ENCODE peak calls at places on chromosomes 7 and 10, in six cellular contexts. One of them, this sample, is unnamed.

GRCh38 chr7:69674701-69675182 is 76.5 kb downstream of the AUTS2 start:
- DNase-seq in PC-3: no peak
- DNase-seq in tibial artery: no peak
- DNase-seq in Panc1: no peak
- DNase-seq in IMR-90: no peak
- DNase-seq in A673: no peak
- DNase-seq in this sample: no peak

GRCh38 chr7:22980422-22980821 is 33.5 kb downstream of the HYCC1 start:
- DNase-seq in PC-3: peak
- DNase-seq in tibial artery: no peak
- DNase-seq in Panc1: no peak
- DNase-seq in IMR-90: peak
- DNase-seq in A673: no peak
- DNase-seq in this sample: peak

GRCh38 chr7:123871998-123872867 is 27.3 kb downstream of the HYAL4 start:
- DNase-seq in PC-3: peak
- DNase-seq in tibial artery: no peak
- DNase-seq in Panc1: peak
- DNase-seq in IMR-90: peak
- DNase-seq in A673: peak
- DNase-seq in this sample: peak

GRCh38 chr7:36473454-36474282 is 84.0 kb downstream of the ANLN start:
- DNase-seq in PC-3: peak
- DNase-seq in tibial artery: no peak
- DNase-seq in Panc1: no peak
- DNase-seq in IMR-90: no peak
- DNase-seq in A673: peak
- DNase-seq in this sample: no peak

GRCh38 chr7:5497158-5498103 is 73.8 kb upstream of the TNRC18 start:
- DNase-seq in PC-3: no peak
- DNase-seq in tibial artery: no peak
- DNase-seq in Panc1: no peak
- DNase-seq in IMR-90: no peak
- DNase-seq in A673: no peak
- DNase-seq in this sample: no peak

GRCh38 chr10:1358147-1358546 is 302.0 kb downstream of the WDR37 start:
- DNase-seq in PC-3: no peak
- DNase-seq in tibial artery: no peak
- DNase-seq in Panc1: no peak
- DNase-seq in IMR-90: no peak
- DNase-seq in A673: no peak
- DNase-seq in this sample: no peak

GRCh38 chr7:155646669-155647068 is 2.2 kb downstream of the RBM33 start:
- DNase-seq in PC-3: no peak
- DNase-seq in tibial artery: no peak
- DNase-seq in Panc1: no peak
- DNase-seq in IMR-90: no peak
- DNase-seq in A673: no peak
- DNase-seq in this sample: no peak

GRCh38 chr10:122699796-122700466 is at the start of gene C10orf120:
- DNase-seq in PC-3: no peak
- DNase-seq in tibial artery: no peak
- DNase-seq in Panc1: no peak
- DNase-seq in IMR-90: no peak
- DNase-seq in A673: no peak
- DNase-seq in this sample: no peak

GRCh38 chr10:70753841-70754621 is 31.1 kb downstream of the TBATA start:
- DNase-seq in PC-3: no peak
- DNase-seq in tibial artery: no peak
- DNase-seq in Panc1: no peak
- DNase-seq in IMR-90: peak
- DNase-seq in A673: no peak
- DNase-seq in this sample: no peak

GRCh38 chr10:118062798-118063238 is 16.1 kb upstream of the RAB11FIP2 start:
- DNase-seq in PC-3: no peak
- DNase-seq in tibial artery: no peak
- DNase-seq in Panc1: no peak
- DNase-seq in IMR-90: no peak
- DNase-seq in A673: no peak
- DNase-seq in this sample: no peak

GRCh38 chr7:82057476-82057875 is 287.6 kb upstream of the HGF start:
- DNase-seq in PC-3: no peak
- DNase-seq in tibial artery: no peak
- DNase-seq in Panc1: no peak
- DNase-seq in IMR-90: no peak
- DNase-seq in A673: no peak
- DNase-seq in this sample: no peak

GRCh38 chr7:143003393-143004051 is 23.4 kb downstream of the OR9A2 start:
- DNase-seq in PC-3: peak
- DNase-seq in tibial artery: no peak
- DNase-seq in Panc1: peak
- DNase-seq in IMR-90: peak
- DNase-seq in A673: peak
- DNase-seq in this sample: no peak

GRCh38 chr7:131555565-131556054 is 818 bp downstream of the PODXL start:
- DNase-seq in PC-3: no peak
- DNase-seq in tibial artery: no peak
- DNase-seq in Panc1: no peak
- DNase-seq in IMR-90: no peak
- DNase-seq in A673: no peak
- DNase-seq in this sample: no peak

GRCh38 chr10:91312031-91312733 is 91.7 kb downstream of the PCGF5 start:
- DNase-seq in PC-3: no peak
- DNase-seq in tibial artery: no peak
- DNase-seq in Panc1: no peak
- DNase-seq in IMR-90: peak
- DNase-seq in A673: no peak
- DNase-seq in this sample: peak

GRCh38 chr10:75243426-75243825 is 7.7 kb upstream of the COMTD1 start:
- DNase-seq in PC-3: no peak
- DNase-seq in tibial artery: no peak
- DNase-seq in Panc1: no peak
- DNase-seq in IMR-90: no peak
- DNase-seq in A673: no peak
- DNase-seq in this sample: no peak

GRCh38 chr10:127196227-127196954 is at the start of gene INSYN2A:
- DNase-seq in PC-3: peak
- DNase-seq in tibial artery: no peak
- DNase-seq in Panc1: no peak
- DNase-seq in IMR-90: peak
- DNase-seq in A673: peak
- DNase-seq in this sample: no peak

GRCh38 chr10:52778511-52779392 is 6.2 kb upstream of the MBL2 start:
- DNase-seq in PC-3: peak
- DNase-seq in tibial artery: no peak
- DNase-seq in Panc1: no peak
- DNase-seq in IMR-90: peak
- DNase-seq in A673: peak
- DNase-seq in this sample: peak

GRCh38 chr10:110311357-110311949 is 6.7 kb upstream of the SMNDC1 start:
- DNase-seq in PC-3: peak
- DNase-seq in tibial artery: no peak
- DNase-seq in Panc1: peak
- DNase-seq in IMR-90: peak
- DNase-seq in A673: peak
- DNase-seq in this sample: peak

GRCh38 chr10:59036311-59037017 is 140.0 kb upstream of the PHYHIPL start:
- DNase-seq in PC-3: no peak
- DNase-seq in tibial artery: no peak
- DNase-seq in Panc1: no peak
- DNase-seq in IMR-90: no peak
- DNase-seq in A673: no peak
- DNase-seq in this sample: no peak

GRCh38 chr10:103069453-103070331 is 123.4 kb downstream of the NT5C2 start:
- DNase-seq in PC-3: peak
- DNase-seq in tibial artery: no peak
- DNase-seq in Panc1: no peak
- DNase-seq in IMR-90: peak
- DNase-seq in A673: peak
- DNase-seq in this sample: no peak

GRCh38 chr10:126252884-126253612 is 135.2 kb downstream of the ADAM12 start:
- DNase-seq in PC-3: peak
- DNase-seq in tibial artery: no peak
- DNase-seq in Panc1: peak
- DNase-seq in IMR-90: peak
- DNase-seq in A673: peak
- DNase-seq in this sample: peak

GRCh38 chr7:30135271-30135550 is 425 bp downstream of the MTURN start:
- DNase-seq in PC-3: no peak
- DNase-seq in tibial artery: no peak
- DNase-seq in Panc1: no peak
- DNase-seq in IMR-90: no peak
- DNase-seq in A673: no peak
- DNase-seq in this sample: no peak

GRCh38 chr7:18900801-18901200 is 216.6 kb downstream of the TWIST1 start:
- DNase-seq in PC-3: no peak
- DNase-seq in tibial artery: no peak
- DNase-seq in Panc1: no peak
- DNase-seq in IMR-90: no peak
- DNase-seq in A673: no peak
- DNase-seq in this sample: no peak

GRCh38 chr7:112160130-112160770 is 45.9 kb downstream of the DOCK4 start:
- DNase-seq in PC-3: peak
- DNase-seq in tibial artery: no peak
- DNase-seq in Panc1: peak
- DNase-seq in IMR-90: peak
- DNase-seq in A673: peak
- DNase-seq in this sample: no peak

GRCh38 chr10:4677296-4678021 is 148.5 kb upstream of the AKR1E2 start:
- DNase-seq in PC-3: peak
- DNase-seq in tibial artery: no peak
- DNase-seq in Panc1: peak
- DNase-seq in IMR-90: peak
- DNase-seq in A673: no peak
- DNase-seq in this sample: no peak

GRCh38 chr10:790821-791551 is 101.5 kb upstream of the DIP2C start:
- DNase-seq in PC-3: no peak
- DNase-seq in tibial artery: no peak
- DNase-seq in Panc1: no peak
- DNase-seq in IMR-90: no peak
- DNase-seq in A673: no peak
- DNase-seq in this sample: no peak

GRCh38 chr7:14551326-14551725 is 351.2 kb downstream of the DGKB start:
- DNase-seq in PC-3: no peak
- DNase-seq in tibial artery: no peak
- DNase-seq in Panc1: no peak
- DNase-seq in IMR-90: no peak
- DNase-seq in A673: no peak
- DNase-seq in this sample: no peak

GRCh38 chr7:48337012-48337621 is 165.9 kb downstream of the ABCA13 start:
- DNase-seq in PC-3: peak
- DNase-seq in tibial artery: no peak
- DNase-seq in Panc1: peak
- DNase-seq in IMR-90: peak
- DNase-seq in A673: peak
- DNase-seq in this sample: peak
- TF ChIP-seq CTCF in PC-3: peak
- TF ChIP-seq CTCF in tibial artery: no peak
- TF ChIP-seq CTCF in Panc1: peak
- TF ChIP-seq CTCF in IMR-90: peak
- TF ChIP-seq CTCF in A673: peak
- TF ChIP-seq CTCF in this sample: peak

DNA sequence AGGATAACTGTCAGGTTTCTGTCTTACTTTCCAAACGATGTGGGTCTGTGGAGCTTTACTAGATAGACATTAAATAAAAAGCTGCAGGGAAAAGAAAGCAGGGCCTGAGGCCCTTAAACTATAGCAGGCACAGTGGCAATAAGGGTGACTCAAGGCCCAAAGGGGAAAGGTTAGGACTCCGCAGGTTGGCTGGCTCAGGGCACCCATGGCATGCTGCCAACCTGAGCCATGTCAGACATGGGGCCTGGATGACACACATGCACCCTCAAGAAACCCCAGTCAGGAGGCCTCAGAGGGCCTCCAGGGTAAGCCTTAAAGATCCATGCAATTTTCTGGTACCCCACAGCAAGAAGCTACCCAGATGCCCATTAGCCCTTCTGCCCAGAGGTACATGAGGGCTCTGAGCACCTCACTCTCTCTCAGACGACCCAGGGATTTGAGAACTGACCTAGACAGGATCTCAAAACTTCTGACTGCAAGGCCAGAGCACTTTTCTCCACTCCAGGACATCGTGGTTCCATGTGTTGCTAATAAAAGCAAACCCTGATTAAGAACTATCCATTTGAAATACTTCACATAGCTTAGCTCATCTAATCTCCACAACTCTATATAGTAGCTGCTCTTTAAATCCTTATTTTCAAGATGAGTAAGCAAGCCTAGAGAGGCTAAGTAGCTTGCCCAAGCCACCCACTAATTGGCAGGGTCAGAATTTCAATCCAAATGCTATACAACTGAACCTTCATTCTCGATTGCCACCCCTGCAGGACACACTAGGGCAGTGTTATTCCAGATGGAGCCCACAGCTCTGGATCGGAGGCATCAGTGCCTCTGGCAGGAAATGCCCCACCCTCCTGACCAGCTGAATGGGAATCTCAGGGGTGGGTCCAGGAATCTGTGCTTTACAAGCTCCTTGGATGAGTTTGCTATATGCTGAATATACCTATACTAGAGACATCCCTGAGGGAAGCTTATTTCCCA is 132.5 kb upstream of the EFCAB10 start:
- DNase-seq in PC-3: peak
- DNase-seq in tibial artery: no peak
- DNase-seq in Panc1: no peak
- DNase-seq in IMR-90: no peak
- DNase-seq in A673: no peak
- DNase-seq in this sample: no peak
- H3K4me3 ChIP-seq in PC-3: no peak
- H3K4me3 ChIP-seq in tibial artery: no peak
- H3K4me3 ChIP-seq in Panc1: no peak
- H3K4me3 ChIP-seq in IMR-90: no peak
- H3K4me3 ChIP-seq in A673: no peak
- H3K4me3 ChIP-seq in this sample: no peak

DNA sequence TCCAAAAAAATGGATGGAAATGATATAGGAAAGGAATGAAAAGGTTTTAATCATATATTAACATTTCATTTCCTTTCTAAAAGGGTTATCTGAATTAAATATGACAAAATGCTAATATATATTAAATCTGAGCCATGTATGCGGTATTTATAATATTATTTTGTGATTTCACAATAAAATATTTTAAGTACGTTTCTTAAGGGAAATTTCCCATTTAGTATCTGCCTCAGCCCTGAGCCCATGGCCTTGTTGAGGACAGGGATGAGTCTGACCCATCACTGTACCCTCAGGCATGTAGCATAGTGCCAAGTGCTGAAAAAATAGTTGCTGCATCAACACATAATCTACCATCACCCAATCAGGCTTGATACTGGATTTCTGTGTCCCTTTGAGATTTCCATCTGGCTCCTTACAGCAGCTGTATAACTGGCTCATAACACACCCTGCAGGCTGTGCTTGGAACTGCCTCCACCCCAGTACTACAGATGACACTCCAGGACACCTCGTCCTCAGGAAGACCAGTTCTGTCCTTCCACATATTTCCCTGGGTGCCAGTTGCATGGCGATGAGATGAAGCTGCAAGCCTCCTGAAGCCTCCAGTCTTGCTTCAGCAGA is 59.4 kb upstream of the ASAH2 start:
- DNase-seq in PC-3: peak
- DNase-seq in tibial artery: no peak
- DNase-seq in Panc1: peak
- DNase-seq in IMR-90: no peak
- DNase-seq in A673: peak
- DNase-seq in this sample: no peak
- TF ChIP-seq CTCF in PC-3: peak
- TF ChIP-seq CTCF in tibial artery: no peak
- TF ChIP-seq CTCF in Panc1: peak
- TF ChIP-seq CTCF in IMR-90: no peak
- TF ChIP-seq CTCF in A673: peak
- TF ChIP-seq CTCF in this sample: peak

GRCh38 chr10:62632071-62632809 is 172.3 kb upstream of the ADO start:
- DNase-seq in PC-3: peak
- DNase-seq in tibial artery: peak
- DNase-seq in Panc1: no peak
- DNase-seq in IMR-90: no peak
- DNase-seq in A673: no peak
- DNase-seq in this sample: no peak
- H3K4me3 ChIP-seq in PC-3: no peak
- H3K4me3 ChIP-seq in tibial artery: no peak
- H3K4me3 ChIP-seq in Panc1: no peak
- H3K4me3 ChIP-seq in IMR-90: no peak
- H3K4me3 ChIP-seq in A673: no peak
- H3K4me3 ChIP-seq in this sample: no peak